ENCODE peak calls at places on chromosomes 7 and 10, in five cellular contexts. V is psoas muscle, X is chondrocyte, P is coronary artery, O is AG09319. F is an unnamed sample.

GRCh38 chr7:156764016-156764669 is 123.6 kb downstream of the RNF32 start:
- DNase-seq in V (peak), X (no peak), P (no peak), O (peak), F (no peak)

GRCh38 chr7:40506158-40506557 is 371.4 kb downstream of the SUGCT start:
- DNase-seq in V (no peak), X (no peak), P (no peak), O (no peak), F (no peak)

GRCh38 chr7:24821045-24821853 is 64.0 kb upstream of the GSDME start:
- DNase-seq in V (peak), X (no peak), P (no peak), O (no peak), F (peak)

GRCh38 chr10:116783011-116783655 is 40.8 kb upstream of the HSPA12A start:
- DNase-seq in V (no peak), X (no peak), P (no peak), O (no peak), F (no peak)

GRCh38 chr10:44593952-44594351 is 209.1 kb upstream of the CXCL12 start:
- DNase-seq in V (no peak), X (no peak), P (no peak), O (no peak), F (no peak)

GRCh38 chr7:44937426-44937825 is 41.4 kb downstream of the MYO1G start:
- DNase-seq in V (no peak), X (no peak), P (no peak), O (no peak), F (no peak)

GRCh38 chr7:137287651-137288258 is 55.8 kb downstream of the PTN start:
- DNase-seq in V (no peak), X (no peak), P (no peak), O (no peak), F (no peak)

GRCh38 chr7:24595671-24596418 is 22.6 kb downstream of the PALS2 start:
- DNase-seq in V (no peak), X (no peak), P (no peak), O (no peak), F (peak)

GRCh38 chr7:133585003-133585668 is 332.3 kb downstream of the EXOC4 start:
- DNase-seq in V (no peak), X (no peak), P (no peak), O (no peak), F (no peak)

GRCh38 chr7:50621206-50621605 is 56.0 kb upstream of the DDC start:
- DNase-seq in V (no peak), X (no peak), P (no peak), O (no peak), F (no peak)
- TF ChIP-seq CTCF in V (no peak), X (no peak), P (no peak), O (no peak), F (no peak)

GRCh38 chr7:11557627-11558026 is 274.4 kb downstream of the THSD7A start:
- DNase-seq in V (no peak), X (no peak), P (no peak), O (no peak), F (peak)
- TF ChIP-seq CTCF in V (no peak), X (no peak), P (no peak), O (no peak), F (peak)

DNA sequence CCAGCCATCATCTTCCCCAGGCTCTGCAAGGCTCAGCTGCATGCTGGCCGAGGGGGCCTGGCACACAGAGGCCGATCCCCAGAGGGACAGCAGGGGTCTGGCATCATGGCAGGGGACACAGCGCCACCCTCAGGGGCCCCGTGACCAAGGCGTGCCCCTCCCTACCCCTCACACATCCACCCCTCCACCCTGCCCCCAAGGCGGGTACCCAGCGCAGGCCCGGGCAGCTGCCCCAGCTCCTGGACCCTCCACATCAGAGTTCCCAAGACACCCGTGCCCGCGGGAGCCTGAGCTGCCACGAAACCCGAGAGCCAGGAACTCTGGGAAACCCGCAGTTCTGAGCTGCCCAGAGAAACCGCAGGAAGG is 46.5 kb upstream of the TNRC18 start:
- DNase-seq in V (no peak), X (no peak), P (no peak), O (no peak), F (no peak)
- TF ChIP-seq CTCF in V (no peak), X (no peak), P (no peak), O (no peak), F (no peak)

GRCh38 chr10:102615361-102615760 is 28.9 kb upstream of the TRIM8 start:
- DNase-seq in V (peak), X (peak), P (no peak), O (no peak), F (peak)
- TF ChIP-seq CTCF in V (peak), X (peak), P (no peak), O (peak), F (peak)

DNA sequence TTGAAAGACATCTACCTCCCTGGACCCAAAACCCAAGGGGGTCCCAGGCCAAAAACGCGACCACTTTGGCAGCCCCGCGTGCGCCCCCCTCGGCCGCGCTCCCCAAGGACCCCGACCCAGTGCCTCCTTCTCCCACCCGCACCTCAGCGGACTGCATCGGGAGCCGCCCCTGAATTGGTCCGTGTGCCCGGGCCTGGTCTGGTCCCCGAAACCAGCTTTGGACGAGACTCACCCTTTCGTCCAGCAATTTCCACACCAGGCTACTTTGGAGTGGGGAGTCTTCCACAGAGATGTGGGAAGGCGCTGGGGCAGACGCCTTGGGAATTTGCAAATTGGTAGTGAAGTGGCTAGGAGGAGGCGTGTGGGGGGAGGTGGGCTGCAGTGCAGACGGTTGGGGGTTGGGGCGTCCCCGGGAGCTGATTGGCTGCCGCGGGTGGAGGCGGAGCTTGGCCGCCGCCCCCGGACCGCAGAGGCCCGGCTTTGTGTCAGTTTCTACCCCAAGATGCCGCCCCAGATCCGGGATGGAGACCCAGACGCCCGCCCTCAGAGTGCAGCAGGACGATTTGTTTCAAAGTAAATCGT is 16.9 kb downstream of the TCAF1 start:
- DNase-seq in V (peak), X (peak), P (no peak), O (no peak), F (peak)
- TF ChIP-seq CTCF in V (no peak), X (peak), P (no peak), O (no peak), F (no peak)